ENCODE peak calls at places on chromosomes 6 and 20, in eight cellular contexts. V is stimulated activated naive CD4-positive, alpha-beta T cell; L is fibroblast of gingiva; F is BE2C; A is astrocyte; C is NK-92 treated with Interleukin-12 subunit alpha and Interleukin-12 subunit beta, amount 100 ng/mL, for 24 hours; I is effector CD8-positive, alpha-beta T cell; E is C1 segment of cervical spinal cord. R is an unnamed sample.

GRCh38 chr6:167945937-167946485 is 51.5 kb upstream of the KIF25 start:
- DNase-seq in V (no peak), L (no peak), F (no peak), A (no peak), C (no peak), I (no peak), E (no peak), R (no peak)

GRCh38 chr20:49781676-49782075 is 31.0 kb upstream of the SLC9A8 start:
- DNase-seq in V (no peak), L (no peak), F (no peak), A (no peak), C (no peak), I (no peak), E (no peak), R (no peak)

GRCh38 chr6:2770171-2770570 is 5.0 kb downstream of the WRNIP1 start:
- DNase-seq in V (no peak), L (no peak), F (peak), A (no peak), C (no peak), I (peak), E (no peak), R (peak)

GRCh38 chr6:147741419-147741818 is 232.9 kb downstream of the SAMD5 start:
- DNase-seq in V (no peak), L (peak), F (no peak), A (no peak), C (no peak), I (no peak), E (no peak), R (no peak)

GRCh38 chr6:21556506-21556905 is 37.0 kb upstream of the SOX4 start:
- DNase-seq in V (no peak), L (no peak), F (no peak), A (no peak), C (no peak), I (no peak), E (no peak), R (no peak)

GRCh38 chr20:40489886-40490285 is 199.2 kb downstream of the MAFB start:
- DNase-seq in V (no peak), L (peak), F (no peak), A (peak), C (no peak), I (no peak), E (no peak), R (no peak)

GRCh38 chr6:79813854-79814477 is 133.4 kb downstream of the ELOVL4 start:
- DNase-seq in V (peak), L (peak), F (peak), A (peak), C (peak), I (peak), E (peak), R (peak)

GRCh38 chr6:157675859-157676640 is 147.0 kb upstream of the SNX9 start:
- DNase-seq in V (no peak), L (no peak), F (no peak), A (no peak), C (no peak), I (no peak), E (no peak), R (no peak)

GRCh38 chr6:111957623-111958315 is 84.5 kb upstream of the FYN start:
- DNase-seq in V (no peak), L (no peak), F (peak), A (no peak), C (no peak), I (no peak), E (no peak), R (no peak)

GRCh38 chr20:38073307-38074010 is 39.9 kb downstream of the RPRD1B start:
- DNase-seq in V (no peak), L (peak), F (no peak), A (peak), C (no peak), I (no peak), E (peak), R (peak)

GRCh38 chr20:35436175-35436568 is 1.9 kb downstream of the GDF5 start:
- DNase-seq in V (no peak), L (no peak), F (no peak), A (no peak), C (no peak), I (no peak), E (no peak), R (no peak)

GRCh38 chr6:133837801-133838349 is 51.0 kb upstream of the TCF21 start:
- DNase-seq in V (peak), L (no peak), F (peak), A (no peak), C (peak), I (peak), E (peak), R (peak)

GRCh38 chr20:61173267-61173666 is 78.8 kb upstream of the CDH4 start:
- DNase-seq in V (no peak), L (no peak), F (no peak), A (no peak), C (no peak), I (no peak), E (no peak), R (no peak)